ENCODE peak calls at places on chromosomes 11 and 22, in five cellular contexts. One of them, this sample, is unnamed.

GRCh38 chr22:21921184-21921721 is 31.4 kb downstream of the PPM1F start:
- DNase-seq in activated CD4-positive, CD25-positive, alpha-beta regulatory T cell: no peak
- DNase-seq in stimulated activated CD4-positive, alpha-beta T cell treated with anti-CD3 and anti-CD28 coated beads, Interleukin-2, amount 100 ng/mL, for 24 hours: no peak
- DNase-seq in fibroblast of pulmonary artery: no peak
- DNase-seq in psoas muscle: no peak
- DNase-seq in this sample: no peak

GRCh38 chr22:37907036-37907954 is 1.2 kb downstream of the MICALL1 start:
- DNase-seq in activated CD4-positive, CD25-positive, alpha-beta regulatory T cell: no peak
- DNase-seq in stimulated activated CD4-positive, alpha-beta T cell treated with anti-CD3 and anti-CD28 coated beads, Interleukin-2, amount 100 ng/mL, for 24 hours: no peak
- DNase-seq in fibroblast of pulmonary artery: peak; percentile 41
- DNase-seq in psoas muscle: no peak
- DNase-seq in this sample: no peak

GRCh38 chr22:49793871-49794270 is 33.8 kb downstream of the BRD1 start:
- DNase-seq in fibroblast of pulmonary artery: no peak
- DNase-seq in psoas muscle: no peak
- DNase-seq in stimulated activated CD4-positive, alpha-beta T cell treated with anti-CD3 and anti-CD28 coated beads, Interleukin-2, amount 100 ng/mL, for 24 hours: no peak
- DNase-seq in activated CD4-positive, CD25-positive, alpha-beta regulatory T cell: no peak
- DNase-seq in this sample: no peak

GRCh38 chr11:129530154-129530895 is 154.7 kb downstream of the BARX2 start:
- DNase-seq in stimulated activated CD4-positive, alpha-beta T cell treated with anti-CD3 and anti-CD28 coated beads, Interleukin-2, amount 100 ng/mL, for 24 hours: no peak
- DNase-seq in fibroblast of pulmonary artery: no peak
- DNase-seq in activated CD4-positive, CD25-positive, alpha-beta regulatory T cell: no peak
- DNase-seq in psoas muscle: no peak
- DNase-seq in this sample: no peak

GRCh38 chr11:33970984-33971466 is 79.1 kb upstream of the LMO2 start:
- DNase-seq in stimulated activated CD4-positive, alpha-beta T cell treated with anti-CD3 and anti-CD28 coated beads, Interleukin-2, amount 100 ng/mL, for 24 hours: peak; percentile 23
- DNase-seq in fibroblast of pulmonary artery: peak; percentile 80
- DNase-seq in activated CD4-positive, CD25-positive, alpha-beta regulatory T cell: no peak
- DNase-seq in psoas muscle: peak; percentile 29
- DNase-seq in this sample: no peak

GRCh38 chr11:12126352-12127019 is 16.1 kb downstream of the MICAL2 start:
- DNase-seq in psoas muscle: no peak
- DNase-seq in activated CD4-positive, CD25-positive, alpha-beta regulatory T cell: no peak
- DNase-seq in fibroblast of pulmonary artery: peak; percentile 88
- DNase-seq in stimulated activated CD4-positive, alpha-beta T cell treated with anti-CD3 and anti-CD28 coated beads, Interleukin-2, amount 100 ng/mL, for 24 hours: no peak
- DNase-seq in this sample: no peak

GRCh38 chr11:45818961-45819605 is 14.1 kb downstream of the SLC35C1 start:
- DNase-seq in stimulated activated CD4-positive, alpha-beta T cell treated with anti-CD3 and anti-CD28 coated beads, Interleukin-2, amount 100 ng/mL, for 24 hours: no peak
- DNase-seq in psoas muscle: no peak
- DNase-seq in activated CD4-positive, CD25-positive, alpha-beta regulatory T cell: no peak
- DNase-seq in fibroblast of pulmonary artery: no peak
- DNase-seq in this sample: no peak

GRCh38 chr22:28373841-28374240 is 305.8 kb downstream of the TTC28 start:
- DNase-seq in stimulated activated CD4-positive, alpha-beta T cell treated with anti-CD3 and anti-CD28 coated beads, Interleukin-2, amount 100 ng/mL, for 24 hours: no peak
- DNase-seq in fibroblast of pulmonary artery: no peak
- DNase-seq in psoas muscle: no peak
- DNase-seq in activated CD4-positive, CD25-positive, alpha-beta regulatory T cell: no peak
- DNase-seq in this sample: no peak

GRCh38 chr22:41405588-41405987 is 23.8 kb downstream of the TEF start:
- DNase-seq in activated CD4-positive, CD25-positive, alpha-beta regulatory T cell: no peak
- DNase-seq in stimulated activated CD4-positive, alpha-beta T cell treated with anti-CD3 and anti-CD28 coated beads, Interleukin-2, amount 100 ng/mL, for 24 hours: peak; percentile 45
- DNase-seq in psoas muscle: no peak
- DNase-seq in fibroblast of pulmonary artery: no peak
- DNase-seq in this sample: no peak

GRCh38 chr11:47391711-47392432 is 13.5 kb upstream of the SPI1 start:
- DNase-seq in psoas muscle: no peak
- DNase-seq in activated CD4-positive, CD25-positive, alpha-beta regulatory T cell: no peak
- DNase-seq in fibroblast of pulmonary artery: no peak
- DNase-seq in stimulated activated CD4-positive, alpha-beta T cell treated with anti-CD3 and anti-CD28 coated beads, Interleukin-2, amount 100 ng/mL, for 24 hours: no peak
- DNase-seq in this sample: no peak

GRCh38 chr11:34162507-34162848 is 57.0 kb downstream of the NAT10 start:
- DNase-seq in psoas muscle: no peak
- DNase-seq in activated CD4-positive, CD25-positive, alpha-beta regulatory T cell: no peak
- DNase-seq in stimulated activated CD4-positive, alpha-beta T cell treated with anti-CD3 and anti-CD28 coated beads, Interleukin-2, amount 100 ng/mL, for 24 hours: no peak
- DNase-seq in fibroblast of pulmonary artery: no peak
- DNase-seq in this sample: no peak

GRCh38 chr11:27201454-27202302 is 161.1 kb downstream of the BBOX1 start:
- DNase-seq in psoas muscle: peak; percentile 67
- DNase-seq in activated CD4-positive, CD25-positive, alpha-beta regulatory T cell: no peak
- DNase-seq in fibroblast of pulmonary artery: peak; percentile 74
- DNase-seq in stimulated activated CD4-positive, alpha-beta T cell treated with anti-CD3 and anti-CD28 coated beads, Interleukin-2, amount 100 ng/mL, for 24 hours: no peak
- DNase-seq in this sample: peak; percentile 89

GRCh38 chr22:29786026-29786425 is 18.9 kb downstream of the UQCR10 start:
- DNase-seq in stimulated activated CD4-positive, alpha-beta T cell treated with anti-CD3 and anti-CD28 coated beads, Interleukin-2, amount 100 ng/mL, for 24 hours: no peak
- DNase-seq in fibroblast of pulmonary artery: no peak
- DNase-seq in psoas muscle: no peak
- DNase-seq in activated CD4-positive, CD25-positive, alpha-beta regulatory T cell: no peak
- DNase-seq in this sample: no peak

GRCh38 chr11:120260616-120261015 is 20.7 kb downstream of the POU2F3 start:
- DNase-seq in psoas muscle: no peak
- DNase-seq in stimulated activated CD4-positive, alpha-beta T cell treated with anti-CD3 and anti-CD28 coated beads, Interleukin-2, amount 100 ng/mL, for 24 hours: no peak
- DNase-seq in fibroblast of pulmonary artery: no peak
- DNase-seq in activated CD4-positive, CD25-positive, alpha-beta regulatory T cell: no peak
- DNase-seq in this sample: no peak

GRCh38 chr11:62025429-62026105 is 58.1 kb upstream of the FTH1 start:
- DNase-seq in psoas muscle: peak; percentile 44
- DNase-seq in stimulated activated CD4-positive, alpha-beta T cell treated with anti-CD3 and anti-CD28 coated beads, Interleukin-2, amount 100 ng/mL, for 24 hours: peak; percentile 51
- DNase-seq in activated CD4-positive, CD25-positive, alpha-beta regulatory T cell: no peak
- DNase-seq in fibroblast of pulmonary artery: peak; percentile 100
- DNase-seq in this sample: peak; percentile 28

GRCh38 chr11:45768486-45768885 is 36.5 kb upstream of the SLC35C1 start:
- DNase-seq in activated CD4-positive, CD25-positive, alpha-beta regulatory T cell: no peak
- DNase-seq in stimulated activated CD4-positive, alpha-beta T cell treated with anti-CD3 and anti-CD28 coated beads, Interleukin-2, amount 100 ng/mL, for 24 hours: peak; percentile 4
- DNase-seq in psoas muscle: no peak
- DNase-seq in fibroblast of pulmonary artery: no peak
- DNase-seq in this sample: no peak

GRCh38 chr11:72189448-72190250 is 2.3 kb upstream of the FOLR1 start:
- DNase-seq in psoas muscle: no peak
- DNase-seq in stimulated activated CD4-positive, alpha-beta T cell treated with anti-CD3 and anti-CD28 coated beads, Interleukin-2, amount 100 ng/mL, for 24 hours: no peak
- DNase-seq in fibroblast of pulmonary artery: no peak
- DNase-seq in activated CD4-positive, CD25-positive, alpha-beta regulatory T cell: no peak
- DNase-seq in this sample: no peak

GRCh38 chr11:78860720-78861422 is 286.2 kb upstream of the NARS2 start:
- DNase-seq in stimulated activated CD4-positive, alpha-beta T cell treated with anti-CD3 and anti-CD28 coated beads, Interleukin-2, amount 100 ng/mL, for 24 hours: no peak
- DNase-seq in activated CD4-positive, CD25-positive, alpha-beta regulatory T cell: no peak
- DNase-seq in fibroblast of pulmonary artery: peak; percentile 54
- DNase-seq in psoas muscle: no peak
- DNase-seq in this sample: no peak

GRCh38 chr11:67302571-67303131 is 679 bp upstream of the SSH3 start:
- DNase-seq in activated CD4-positive, CD25-positive, alpha-beta regulatory T cell: no peak
- DNase-seq in stimulated activated CD4-positive, alpha-beta T cell treated with anti-CD3 and anti-CD28 coated beads, Interleukin-2, amount 100 ng/mL, for 24 hours: no peak
- DNase-seq in psoas muscle: no peak
- DNase-seq in fibroblast of pulmonary artery: peak; percentile 35
- DNase-seq in this sample: peak; percentile 71

GRCh38 chr11:29119691-29120328 is 897.0 kb downstream of the KCNA4 start:
- DNase-seq in stimulated activated CD4-positive, alpha-beta T cell treated with anti-CD3 and anti-CD28 coated beads, Interleukin-2, amount 100 ng/mL, for 24 hours: no peak
- DNase-seq in fibroblast of pulmonary artery: peak; percentile 87
- DNase-seq in psoas muscle: no peak
- DNase-seq in activated CD4-positive, CD25-positive, alpha-beta regulatory T cell: no peak
- DNase-seq in this sample: no peak

GRCh38 chr11:119808431-119809185 is 79.6 kb upstream of the NECTIN1 start:
- DNase-seq in fibroblast of pulmonary artery: no peak
- DNase-seq in psoas muscle: no peak
- DNase-seq in activated CD4-positive, CD25-positive, alpha-beta regulatory T cell: no peak
- DNase-seq in stimulated activated CD4-positive, alpha-beta T cell treated with anti-CD3 and anti-CD28 coated beads, Interleukin-2, amount 100 ng/mL, for 24 hours: no peak
- DNase-seq in this sample: no peak

GRCh38 chr11:9615031-9615451 is 41.6 kb downstream of the WEE1 start:
- DNase-seq in psoas muscle: no peak
- DNase-seq in fibroblast of pulmonary artery: no peak
- DNase-seq in stimulated activated CD4-positive, alpha-beta T cell treated with anti-CD3 and anti-CD28 coated beads, Interleukin-2, amount 100 ng/mL, for 24 hours: no peak
- DNase-seq in activated CD4-positive, CD25-positive, alpha-beta regulatory T cell: no peak
- DNase-seq in this sample: no peak

GRCh38 chr11:61797263-61797944 is 4.7 kb downstream of the FEN1 start:
- DNase-seq in fibroblast of pulmonary artery: peak; percentile 93
- DNase-seq in stimulated activated CD4-positive, alpha-beta T cell treated with anti-CD3 and anti-CD28 coated beads, Interleukin-2, amount 100 ng/mL, for 24 hours: peak; percentile 71
- DNase-seq in activated CD4-positive, CD25-positive, alpha-beta regulatory T cell: peak; percentile 21
- DNase-seq in psoas muscle: peak; percentile 66
- DNase-seq in this sample: peak; percentile 89

GRCh38 chr22:43783777-43784176 is 28.3 kb downstream of the EFCAB6 start:
- DNase-seq in fibroblast of pulmonary artery: peak; percentile 6
- DNase-seq in activated CD4-positive, CD25-positive, alpha-beta regulatory T cell: no peak
- DNase-seq in stimulated activated CD4-positive, alpha-beta T cell treated with anti-CD3 and anti-CD28 coated beads, Interleukin-2, amount 100 ng/mL, for 24 hours: no peak
- DNase-seq in psoas muscle: no peak
- DNase-seq in this sample: no peak